ENCODE peak calls at places on chromosomes 1 and 21, in seven cellular contexts. H is heart left ventricle, F is OCI-LY7, T is mucosa of descending colon, J is heart right ventricle, P is GM13976, K is lower lobe of right lung. W is an unnamed sample.

GRCh38 chr21:45138199-45139002 is 64.0 kb downstream of the ADARB1 start:
- DNase-seq in H (peak), F (peak), T (no peak), J (peak), P (peak), K (peak), W (peak)

GRCh38 chr1:160161965-160162705 is 10.7 kb downstream of the ATP1A4 start:
- DNase-seq in H (peak), F (peak), T (no peak), J (no peak), P (peak), K (no peak), W (no peak)

GRCh38 chr1:50371749-50372148 is 51.5 kb downstream of the DMRTA2 start:
- DNase-seq in H (no peak), F (no peak), T (no peak), J (no peak), P (no peak), K (no peak), W (no peak)

GRCh38 chr1:3564921-3565831 is 46.1 kb downstream of the MEGF6 start:
- DNase-seq in H (no peak), F (peak), T (no peak), J (no peak), P (peak), K (no peak), W (no peak)

GRCh38 chr1:76284842-76285241 is 210.3 kb downstream of the ST6GALNAC3 start:
- DNase-seq in H (no peak), F (peak), T (no peak), J (no peak), P (no peak), K (no peak), W (no peak)

GRCh38 chr21:25568230-25568629 is 39.1 kb downstream of the MRPL39 start:
- DNase-seq in H (peak), F (no peak), T (peak), J (peak), P (no peak), K (peak), W (peak)

GRCh38 chr1:224675589-224675988 is 59.5 kb downstream of the CNIH3 start:
- DNase-seq in H (no peak), F (no peak), T (no peak), J (no peak), P (peak), K (no peak), W (no peak)

GRCh38 chr1:119831027-119831426 is 19.8 kb upstream of the REG4 start:
- DNase-seq in H (no peak), F (no peak), T (no peak), J (no peak), P (no peak), K (no peak), W (no peak)

GRCh38 chr1:236161230-236161629 is 18.9 kb downstream of the GPR137B start:
- DNase-seq in H (no peak), F (no peak), T (no peak), J (no peak), P (peak), K (no peak), W (no peak)

GRCh38 chr1:155975375-155976061 is 2.8 kb downstream of the ARHGEF2 start:
- DNase-seq in H (no peak), F (no peak), T (peak), J (no peak), P (peak), K (no peak), W (no peak)

GRCh38 chr1:163771637-163772036 is 449.9 kb downstream of the NUF2 start:
- DNase-seq in H (no peak), F (no peak), T (no peak), J (no peak), P (no peak), K (no peak), W (no peak)

GRCh38 chr21:42348762-42349161 is 2.0 kb downstream of the TFF2 start:
- DNase-seq in H (no peak), F (no peak), T (no peak), J (no peak), P (no peak), K (no peak), W (no peak)

GRCh38 chr1:211259596-211260126 is 495 bp downstream of the RCOR3 start:
- DNase-seq in H (peak), F (peak), T (peak), J (peak), P (peak), K (no peak), W (peak)

GRCh38 chr1:233122779-233123178 is 172.4 kb downstream of the NTPCR start:
- DNase-seq in H (no peak), F (no peak), T (no peak), J (no peak), P (no peak), K (no peak), W (no peak)

GRCh38 chr1:54342306-54342705 is 63.9 kb downstream of the SSBP3 start:
- DNase-seq in H (no peak), F (no peak), T (peak), J (no peak), P (no peak), K (no peak), W (no peak)

GRCh38 chr1:112472142-112472541 is 36.6 kb upstream of the WNT2B start:
- DNase-seq in H (no peak), F (no peak), T (no peak), J (no peak), P (no peak), K (no peak), W (no peak)

GRCh38 chr21:41316641-41317392 is at the start of gene FAM3B:
- DNase-seq in H (no peak), F (no peak), T (no peak), J (no peak), P (no peak), K (peak), W (no peak)

DNA sequence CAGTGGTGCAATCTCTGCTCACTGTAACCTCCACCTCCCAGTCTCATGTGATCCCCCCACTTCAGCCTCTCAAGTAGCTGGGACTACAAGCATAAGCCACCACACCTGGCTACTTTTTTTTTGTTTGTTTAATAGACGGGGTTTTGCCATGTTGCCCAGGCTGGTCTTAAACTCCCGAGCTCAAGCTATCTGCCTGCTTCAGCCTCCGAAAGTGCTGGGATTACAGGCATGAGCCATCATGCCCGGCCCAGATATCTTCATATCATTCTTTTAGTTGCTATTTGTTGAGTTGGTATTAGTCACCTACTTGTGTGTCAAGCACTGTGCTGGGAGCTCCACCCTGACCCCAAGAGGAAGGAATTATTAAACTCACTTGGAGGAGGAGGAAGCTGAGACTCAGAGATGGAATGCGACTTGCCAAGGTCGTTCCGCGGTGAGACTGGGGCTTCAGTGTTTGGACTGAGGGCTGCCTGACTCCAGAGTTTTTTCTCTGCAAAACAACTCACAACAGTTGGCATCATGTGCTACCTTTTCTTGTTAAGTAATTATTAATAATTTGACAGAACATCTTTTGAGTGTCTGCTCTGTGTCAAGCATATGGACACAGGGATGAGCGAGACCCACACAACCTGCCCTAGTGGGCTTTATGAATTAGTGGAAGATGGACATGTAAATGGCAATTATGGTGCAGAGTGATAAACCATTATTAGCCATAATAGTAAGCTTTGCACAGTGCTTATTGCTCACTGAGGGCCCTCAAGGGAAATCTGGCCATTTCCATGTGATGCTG is 132.0 kb downstream of the FOXD2 start:
- DNase-seq in H (no peak), F (no peak), T (no peak), J (no peak), P (no peak), K (peak), W (peak)
- TF ChIP-seq CTCF in H (peak), F (no peak), T (no peak), J (peak), P (no peak), K (peak), W (peak)

DNA sequence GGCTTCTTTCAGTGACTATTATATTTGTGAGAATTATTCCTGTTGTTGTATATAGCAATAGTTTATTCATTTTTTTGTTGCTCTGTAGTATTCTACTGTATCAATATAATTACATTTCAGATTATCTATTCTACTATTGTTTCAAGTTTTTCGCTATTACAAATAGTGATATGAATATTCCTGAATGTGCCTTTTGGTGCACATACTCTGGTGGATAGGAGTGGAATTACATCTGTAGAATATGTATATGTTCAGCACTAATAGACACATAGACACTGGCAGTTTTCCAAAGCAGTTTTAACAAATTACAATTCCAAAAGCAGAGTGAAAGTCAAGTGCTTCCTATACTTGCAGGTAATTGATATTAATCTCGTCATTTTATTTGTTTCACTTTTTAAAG is 696.2 kb upstream of the PRMT6 start:
- DNase-seq in H (no peak), F (no peak), T (no peak), J (no peak), P (no peak), K (no peak), W (no peak)
- TF ChIP-seq CTCF in H (no peak), F (peak), T (no peak), J (no peak), P (no peak), K (no peak), W (no peak)

GRCh38 chr1:18922319-18922726 is 20.0 kb upstream of the ALDH4A1 start:
- DNase-seq in H (peak), F (no peak), T (no peak), J (peak), P (no peak), K (peak), W (peak)
- TF ChIP-seq CTCF in H (peak), F (no peak), T (no peak), J (no peak), P (no peak), K (peak), W (no peak)

GRCh38 chr1:31834501-31834900 is 18.7 kb upstream of the SPOCD1 start:
- DNase-seq in H (no peak), F (peak), T (no peak), J (no peak), P (no peak), K (no peak), W (no peak)
- TF ChIP-seq CTCF in H (no peak), F (peak), T (no peak), J (no peak), P (no peak), K (no peak), W (no peak)

DNA sequence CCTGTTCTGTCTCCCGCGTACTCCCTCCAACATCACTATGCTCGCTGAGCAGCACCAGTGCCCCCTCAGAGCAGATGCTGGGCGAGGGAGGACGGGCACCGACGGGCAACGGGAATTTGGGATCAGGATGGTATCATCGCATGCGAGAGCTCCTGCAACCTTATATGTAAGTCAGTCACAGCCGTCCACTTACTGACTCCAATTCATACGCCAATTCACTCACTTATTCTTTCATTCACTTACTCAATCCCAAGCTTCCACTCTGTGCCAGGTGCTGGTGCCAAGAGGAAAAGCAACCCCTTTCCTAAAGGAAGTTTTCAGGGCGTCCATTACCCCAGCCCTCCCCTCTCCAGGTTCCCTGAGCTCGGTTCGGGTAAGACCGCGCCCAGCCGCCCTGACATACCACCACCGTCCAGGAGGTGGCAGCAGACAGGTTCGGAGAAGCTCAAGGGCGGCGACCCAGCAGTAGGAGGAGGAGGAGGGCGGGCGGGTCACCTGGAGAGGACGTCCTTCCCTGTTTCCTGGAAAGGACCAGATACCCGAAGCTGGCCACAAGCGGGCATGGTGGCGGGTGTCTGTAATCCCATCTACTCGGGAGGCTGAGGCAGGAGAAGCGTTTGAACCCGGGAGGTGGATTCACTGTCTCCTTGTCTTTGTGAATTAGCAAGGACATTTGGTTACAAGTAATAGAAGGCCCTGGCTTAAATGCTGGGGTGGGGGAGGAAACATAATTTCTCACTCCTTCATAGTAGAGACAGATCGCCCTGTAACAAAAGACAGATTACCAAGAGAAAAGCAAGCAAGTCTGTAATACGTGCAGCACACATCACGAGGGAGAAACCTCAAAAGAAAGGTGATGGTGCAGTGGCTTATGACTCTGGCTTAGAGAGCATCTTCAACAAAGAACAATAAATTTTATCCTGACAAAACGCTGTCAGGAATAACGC is 7.6 kb upstream of the IL22RA1 start:
- DNase-seq in H (peak), F (peak), T (peak), J (peak), P (peak), K (peak), W (peak)
- TF ChIP-seq CTCF in H (peak), F (peak), T (peak), J (peak), P (peak), K (peak), W (peak)

DNA sequence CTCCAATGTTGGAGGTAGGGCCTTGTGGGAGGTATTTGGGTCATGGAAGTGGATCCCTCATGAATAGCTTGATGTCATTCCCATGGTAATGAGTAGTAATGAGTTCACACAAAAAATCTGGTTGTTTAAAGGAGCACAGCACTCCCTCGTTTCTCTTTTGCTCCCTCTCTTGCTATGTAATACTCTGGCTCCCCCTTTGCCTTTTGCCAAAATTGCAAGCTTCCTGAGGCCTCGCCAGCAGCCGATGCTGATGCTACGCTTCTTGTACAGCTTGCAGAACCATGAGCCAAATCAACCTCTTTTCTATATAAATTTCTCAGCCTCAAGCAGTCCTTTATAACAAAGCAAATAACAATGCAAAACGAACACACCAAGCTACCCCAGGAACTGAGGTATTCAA is 80.9 kb downstream of the LHX9 start:
- DNase-seq in H (no peak), F (no peak), T (no peak), J (no peak), P (no peak), K (no peak), W (no peak)
- TF ChIP-seq CTCF in H (no peak), F (peak), T (no peak), J (no peak), P (no peak), K (no peak), W (no peak)